ENCODE peak calls at places on chromosomes 5 and 9, in six cellular contexts. X is LoVo; B is stimulated activated CD8-positive, alpha-beta memory T cell treated with anti-CD3 and anti-CD28 coated beads, Interleukin-7, amount 100 ng/mL, for 4 hours; N is AG08395; Y is transverse colon; V is lower lobe of right lung. O is an unnamed sample.

GRCh38 chr5:132525299-132525724 is 18.0 kb downstream of the IL5 start:
- DNase-seq in X (no peak), B (no peak), N (no peak), Y (no peak), V (no peak), O (peak)

GRCh38 chr5:122415481-122416120 is 103.6 kb downstream of the SNCAIP start:
- DNase-seq in X (peak), B (no peak), N (peak), Y (peak), V (peak), O (peak)

GRCh38 chr9:13485068-13485596 is 205.6 kb upstream of the MPDZ start:
- DNase-seq in X (no peak), B (no peak), N (peak), Y (peak), V (no peak), O (no peak)

GRCh38 chr9:71608825-71609452 is 159.4 kb downstream of the CEMIP2 start:
- DNase-seq in X (no peak), B (no peak), N (no peak), Y (no peak), V (no peak), O (no peak)

GRCh38 chr9:114274217-114274616 is 48.7 kb upstream of the ORM1 start:
- DNase-seq in X (no peak), B (no peak), N (no peak), Y (no peak), V (no peak), O (no peak)

GRCh38 chr5:181186902-181187499 is 18.0 kb downstream of the TRIM7 start:
- DNase-seq in X (no peak), B (no peak), N (no peak), Y (no peak), V (peak), O (no peak)

GRCh38 chr9:87327567-87328125 is 170.0 kb upstream of the DAPK1 start:
- DNase-seq in X (no peak), B (no peak), N (peak), Y (no peak), V (no peak), O (no peak)

GRCh38 chr9:15304620-15305019 is 2.4 kb downstream of the TTC39B start:
- DNase-seq in X (no peak), B (no peak), N (no peak), Y (no peak), V (no peak), O (peak)

GRCh38 chr5:59276886-59277514 is 616.5 kb downstream of the PDE4D start:
- DNase-seq in X (peak), B (no peak), N (no peak), Y (peak), V (no peak), O (no peak)

GRCh38 chr9:128419061-128419925 is 1.4 kb upstream of the CERCAM start:
- DNase-seq in X (no peak), B (no peak), N (no peak), Y (no peak), V (no peak), O (peak)

O was measured in RPMI8226.